ENCODE peak calls at places on chromosome 14, in five cellular contexts. Q, X, N, W and A are unnamed samples. For H3K4me1, the result is how much of the 10 kb centered on the place peaks cover.

GRCh38 chr14:101179691-101180211 is 276.2 kb upstream of the RTL1 start:
- DNase-seq in Q (no peak), X (no peak), N (no peak), W (no peak), A (no peak)

GRCh38 chr14:53510281-53510912 is 357.3 kb upstream of the DDHD1 start:
- DNase-seq in Q (no peak), X (no peak), N (no peak), W (no peak), A (no peak)

GRCh38 chr14:22820731-22821130 is 5.5 kb upstream of the SLC7A7 start:
- DNase-seq in Q (no peak), X (no peak), N (no peak), W (no peak), A (no peak)

GRCh38 chr14:78335531-78335930 is 165.4 kb downstream of the NRXN3 start:
- DNase-seq in Q (no peak), X (no peak), N (no peak), W (no peak), A (no peak)

GRCh38 chr14:81811705-81812269 is 278.1 kb upstream of the SEL1L start:
- DNase-seq in Q (no peak), X (no peak), N (no peak), W (no peak), A (no peak)

GRCh38 chr14:22598896-22599244 is 770 bp downstream of the ABHD4 start:
- DNase-seq in Q (no peak), X (no peak), N (peak), W (no peak), A (no peak)

GRCh38 chr14:51630987-51631386 is 20.7 kb upstream of the FRMD6 start:
- DNase-seq in Q (no peak), X (no peak), N (no peak), W (no peak), A (no peak)

GRCh38 chr14:93086441-93087055 is 29.2 kb downstream of the ITPK1 start:
- DNase-seq in Q (no peak), X (no peak), N (no peak), W (no peak), A (no peak)

GRCh38 chr14:72618424-72618823 is 275.5 kb downstream of the DPF3 start:
- DNase-seq in Q (no peak), X (no peak), N (peak), W (no peak), A (no peak)

GRCh38 chr14:68766299-68767247 is 26.3 kb downstream of the ZFP36L1 start:
- DNase-seq in Q (no peak), X (no peak), N (no peak), W (no peak), A (no peak)

GRCh38 chr14:63897706-63898105 is 44.9 kb downstream of the SYNE2 start:
- DNase-seq in Q (no peak), X (no peak), N (no peak), W (no peak), A (no peak)

GRCh38 chr14:94050231-94050880 is 24.2 kb downstream of the OTUB2 start:
- DNase-seq in Q (no peak), X (peak), N (peak), W (peak), A (no peak)

GRCh38 chr14:46048127-46048526 is 603.5 kb downstream of the RPL10L start:
- DNase-seq in Q (no peak), X (peak), N (no peak), W (no peak), A (no peak)

GRCh38 chr14:33740531-33740930 is 210.3 kb downstream of the EGLN3 start:
- DNase-seq in Q (no peak), X (no peak), N (no peak), W (no peak), A (no peak)

GRCh38 chr14:50677527-50678063 is 9.5 kb upstream of the SAV1 start:
- DNase-seq in Q (no peak), X (no peak), N (no peak), W (no peak), A (no peak)

GRCh38 chr14:102493096-102493495 is 16.5 kb downstream of the ANKRD9 start:
- DNase-seq in Q (no peak), X (peak), N (no peak), W (peak), A (no peak)

GRCh38 chr14:76280221-76280620 is 95.7 kb upstream of the ESRRB start:
- DNase-seq in Q (no peak), X (no peak), N (no peak), W (no peak), A (no peak)

GRCh38 chr14:89571502-89571901 is 154.5 kb upstream of the FOXN3 start:
- DNase-seq in Q (no peak), X (no peak), N (no peak), W (no peak), A (no peak)

GRCh38 chr14:67514203-67514607 is 18.9 kb upstream of the PLEKHH1 start:
- DNase-seq in Q (no peak), X (peak), N (no peak), W (peak), A (no peak)

GRCh38 chr14:22010532-22011242 is 337.1 kb upstream of the OR4E1 start:
- DNase-seq in Q (no peak), X (no peak), N (no peak), W (no peak), A (no peak)

GRCh38 chr14:66405158-66405557 is 81.0 kb upstream of the CCDC196 start:
- DNase-seq in Q (no peak), X (no peak), N (no peak), W (no peak), A (no peak)

GRCh38 chr14:98960617-98961013 is 311.4 kb downstream of the BCL11B start:
- DNase-seq in Q (no peak), X (no peak), N (peak), W (no peak), A (no peak)

GRCh38 chr14:53791116-53791515 is 165.5 kb downstream of the BMP4 start:
- DNase-seq in Q (no peak), X (no peak), N (no peak), W (no peak), A (no peak)

GRCh38 chr14:102592969-102593840 is 756 bp downstream of the RCOR1 start:
- DNase-seq in Q (peak), X (peak), N (peak), W (peak), A (no peak)

GRCh38 chr14:96246535-96246839 is 9.5 kb upstream of the BDKRB1 start:
- DNase-seq in Q (no peak), X (no peak), N (no peak), W (no peak), A (no peak)

GRCh38 chr14:96245710-96246534 is 10.1 kb upstream of the BDKRB1 start:
- DNase-seq in Q (no peak), X (no peak), N (no peak), W (no peak), A (no peak)

GRCh38 chr14:96243785-96244184 is 12.2 kb upstream of the BDKRB1 start:
- DNase-seq in Q (no peak), X (no peak), N (no peak), W (no peak), A (no peak)

GRCh38 chr14:96249016-96249415 is 7.0 kb upstream of the BDKRB1 start:
- DNase-seq in Q (no peak), X (no peak), N (no peak), W (no peak), A (no peak)

DNA sequence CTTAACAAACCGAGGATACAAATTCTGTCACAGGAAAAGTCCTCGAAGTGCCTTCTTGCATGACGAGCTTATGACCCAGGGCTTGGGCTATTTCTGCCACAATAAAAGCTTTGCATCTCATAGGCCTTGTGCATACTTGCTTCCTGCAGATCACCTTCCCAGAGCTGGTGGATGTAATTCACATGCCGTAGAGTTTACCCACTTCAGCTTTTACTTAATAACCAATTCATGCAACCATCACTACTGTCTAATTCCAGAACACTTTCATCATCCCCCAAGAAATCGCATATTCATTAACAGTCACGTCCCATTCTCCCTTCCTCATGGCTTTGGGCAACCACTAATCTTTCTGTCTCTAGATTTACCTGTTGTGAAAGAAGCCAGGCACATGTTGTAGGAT is 9.0 kb upstream of the BDKRB1 start:
- DNase-seq in Q (no peak), X (no peak), N (no peak), W (no peak), A (no peak)
- H3K27ac ChIP-seq in Q (no peak), X (no peak), N (no peak), W (no peak), A (no peak)

DNA sequence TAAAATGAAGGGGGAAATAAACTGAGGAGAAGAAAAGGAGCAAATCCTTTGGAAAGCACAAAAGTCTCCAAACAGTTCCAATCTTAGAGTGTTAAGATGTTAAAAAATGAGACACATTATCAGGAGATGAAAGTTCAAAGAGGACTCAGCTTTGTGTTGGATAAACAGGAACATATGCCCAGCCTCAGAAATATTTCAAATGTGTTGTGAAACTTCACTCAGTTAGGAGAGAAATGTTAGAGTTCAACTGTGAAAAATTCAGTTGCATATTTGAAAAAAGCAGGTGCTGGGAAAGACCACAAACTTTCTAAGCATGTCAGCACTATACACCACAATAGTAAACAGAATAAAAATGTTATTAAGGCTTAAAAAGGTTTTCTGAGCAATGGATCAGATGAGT is 136.8 kb upstream of the PRKD1 start:
- DNase-seq in Q (no peak), X (no peak), N (no peak), W (no peak), A (no peak)
- H3K4me1 ChIP-seq in Q (under half), X (under half), N (under half), W (under half), A (under half)

GRCh38 chr14:100031506-100032281 is 33.5 kb upstream of the EVL start:
- DNase-seq in Q (no peak), X (no peak), N (peak), W (no peak), A (no peak)
- TF ChIP-seq CTCF in Q (no peak), X (no peak), N (no peak), W (no peak), A (no peak)

DNA sequence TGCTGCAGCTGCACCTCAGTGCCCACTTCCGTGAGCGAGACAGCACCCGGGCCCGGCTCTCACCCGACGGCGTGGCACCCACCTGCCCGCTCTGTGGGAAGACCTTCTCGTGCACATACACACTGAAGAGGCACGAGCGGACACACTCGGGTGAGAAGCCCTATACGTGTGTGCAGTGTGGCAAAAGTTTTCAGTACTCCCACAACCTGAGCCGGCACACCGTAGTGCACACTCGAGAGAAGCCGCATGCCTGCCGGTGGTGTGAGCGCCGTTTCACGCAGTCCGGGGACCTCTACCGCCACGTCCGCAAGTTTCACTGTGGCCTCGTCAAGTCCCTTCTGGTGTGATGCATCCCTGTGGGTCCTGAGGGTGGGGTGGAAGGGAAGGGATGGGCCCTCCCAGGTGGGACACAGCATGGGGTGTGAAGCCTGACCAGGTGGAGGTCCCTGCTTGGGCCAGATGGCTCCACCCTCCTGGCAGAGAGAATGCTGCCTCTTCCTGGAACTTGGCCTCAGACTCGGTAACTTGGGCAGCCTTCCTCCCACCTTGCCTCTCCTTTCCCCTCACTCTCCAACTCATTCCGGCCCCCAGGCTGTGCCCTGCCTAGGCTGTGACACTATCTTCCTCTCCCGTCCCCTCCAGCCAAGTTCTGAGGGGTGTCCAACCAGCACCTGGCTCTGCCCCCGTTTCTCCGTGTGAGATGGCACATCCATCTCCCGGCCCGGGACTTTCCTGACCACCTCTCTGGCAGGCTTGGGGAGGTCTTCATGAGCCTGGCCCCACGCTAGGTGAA is 1.4 kb downstream of the ZBTB42 start:
- DNase-seq in Q (no peak), X (no peak), N (no peak), W (no peak), A (no peak)
- H3K27ac ChIP-seq in Q (no peak), X (no peak), N (no peak), W (no peak), A (peak)

GRCh38 chr14:55101698-55102097 is 27.4 kb upstream of the LGALS3 start:
- DNase-seq in Q (no peak), X (no peak), N (no peak), W (no peak), A (no peak)

GRCh38 chr14:55105991-55106390 is 23.1 kb upstream of the LGALS3 start:
- DNase-seq in Q (no peak), X (no peak), N (no peak), W (no peak), A (no peak)

GRCh38 chr14:55104051-55104954 is 24.7 kb upstream of the LGALS3 start:
- DNase-seq in Q (no peak), X (no peak), N (no peak), W (no peak), A (no peak)

GRCh38 chr14:55102141-55102547 is 26.9 kb upstream of the LGALS3 start:
- DNase-seq in Q (no peak), X (peak), N (peak), W (peak), A (peak)

GRCh38 chr14:55103005-55103640 is 25.9 kb upstream of the LGALS3 start:
- DNase-seq in Q (peak), X (peak), N (peak), W (no peak), A (peak)
- H3K4me1 ChIP-seq in Q (under half), X (half or more), N (under half), W (under half), A (half or more)

GRCh38 chr14:56216631-56217379 is 98.6 kb downstream of the PELI2 start:
- DNase-seq in Q (no peak), X (peak), N (no peak), W (no peak), A (no peak)
- TF ChIP-seq CTCF in Q (no peak), X (no peak), N (no peak), W (no peak), A (no peak)

DNA sequence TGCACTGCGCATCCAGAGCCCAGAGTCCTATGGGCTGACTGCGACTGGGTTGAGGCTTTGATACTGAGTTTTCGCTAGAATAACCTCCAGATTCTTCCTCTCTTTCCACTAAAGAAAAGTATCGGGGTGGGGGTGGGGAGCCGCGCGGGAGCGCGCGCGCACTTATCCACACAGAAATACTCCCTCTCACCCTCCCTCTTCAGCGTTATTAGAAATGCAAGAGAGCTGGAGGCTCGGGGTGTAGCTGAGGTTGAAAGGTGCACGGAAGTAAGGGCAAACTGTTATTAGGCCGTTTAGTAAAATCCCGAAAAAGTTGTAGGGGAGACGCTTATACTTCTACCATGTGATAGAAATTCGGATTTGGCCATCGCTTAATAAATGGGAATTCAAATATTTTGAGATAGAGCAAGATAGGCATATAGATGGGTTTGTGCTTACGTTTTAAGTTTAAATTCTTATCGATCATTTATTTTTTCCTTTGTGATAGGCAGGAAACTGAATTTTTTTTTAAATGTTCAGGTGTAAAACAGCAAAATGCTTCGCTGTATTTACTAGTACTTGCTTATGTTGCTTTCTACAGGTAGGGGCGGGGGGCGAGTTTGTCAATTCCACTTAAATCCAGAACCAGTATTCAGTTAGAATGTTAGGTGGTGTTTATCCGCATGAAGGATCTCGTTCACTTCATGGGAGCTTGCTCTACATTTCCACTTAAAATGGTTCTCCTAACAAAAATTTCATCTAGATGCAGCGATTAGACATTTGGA is 1.1 kb downstream of the ARHGAP5 start:
- DNase-seq in Q (no peak), X (peak), N (peak), W (no peak), A (no peak)
- H3K27ac ChIP-seq in Q (peak), X (peak), N (peak), W (peak), A (peak)